ENCODE peak calls at places on chromosome X, in five cellular contexts. N, H, J, Z and U are unnamed samples.

GRCh38 chrX:136589966-136590365 is 58.0 kb downstream of the VGLL1 start:
- DNase-seq in N (no peak), H (no peak), J (no peak), Z (no peak), U (no peak)

GRCh38 chrX:15930585-15930984 is 76.0 kb upstream of the AP1S2 start:
- DNase-seq in N (no peak), H (peak), J (no peak), Z (no peak), U (no peak)

GRCh38 chrX:10591363-10592036 is 28.9 kb downstream of the MID1 start:
- DNase-seq in N (no peak), H (no peak), J (no peak), Z (no peak), U (no peak)

GRCh38 chrX:110389570-110389969 is 30.9 kb downstream of the RTL9 start:
- DNase-seq in N (no peak), H (no peak), J (no peak), Z (no peak), U (no peak)

GRCh38 chrX:52933976-52934703 is 24.2 kb downstream of the FAM156A start:
- DNase-seq in N (no peak), H (no peak), J (no peak), Z (peak), U (no peak)

GRCh38 chrX:118893923-118894322 is 70.3 kb downstream of the ZCCHC12 start:
- DNase-seq in N (no peak), H (no peak), J (no peak), Z (no peak), U (no peak)

GRCh38 chrX:10922158-10922557 is 189.0 kb upstream of the HCCS start:
- DNase-seq in N (no peak), H (no peak), J (no peak), Z (no peak), U (no peak)

GRCh38 chrX:22486326-22486725 is 213.6 kb downstream of the CBLL2 start:
- DNase-seq in N (no peak), H (no peak), J (no peak), Z (no peak), U (no peak)